ENCODE peak calls at places on chromosomes 4 and X, in eight cellular contexts. X, P, D, T, S, F, C and U are unnamed samples.
A peak's percentile ranks its signal among the peaks of the same experiment; 100 is the strongest.

GRCh38 chr4:156778093-156778492 is 193.5 kb downstream of the PDGFC start:
- DNase-seq in X (no peak), P (no peak), D (peak; percentile 72), T (no peak), S (no peak), F (no peak), C (no peak), U (no peak)

GRCh38 chr4:155174668-155175067 is 33.8 kb upstream of the NPY2R start:
- DNase-seq in X (no peak), P (no peak), D (no peak), T (no peak), S (no peak), F (no peak), C (no peak), U (no peak)

GRCh38 chr4:498328-498919 is 532 bp downstream of the ZNF721 start:
- DNase-seq in X (no peak), P (no peak), D (no peak), T (no peak), S (no peak), F (no peak), C (no peak), U (no peak)

GRCh38 chrX:700936-701335 is 70.3 kb downstream of the SHOX start:
- DNase-seq in X (no peak), P (no peak), D (no peak), T (no peak), S (no peak), F (no peak), C (no peak), U (no peak)

GRCh38 chrX:21398424-21398823 is 24.2 kb downstream of the CNKSR2 start:
- DNase-seq in X (no peak), P (no peak), D (no peak), T (no peak), S (no peak), F (no peak), C (no peak), U (no peak)

GRCh38 chrX:125203737-125204578 is 115.7 kb upstream of the TEX13C start:
- DNase-seq in X (no peak), P (no peak), D (no peak), T (no peak), S (no peak), F (peak; percentile 72), C (peak; percentile 41), U (no peak)

GRCh38 chrX:51891821-51892551 is 1.4 kb upstream of the MAGED1 start:
- DNase-seq in X (no peak), P (no peak), D (peak; percentile 69), T (no peak), S (no peak), F (no peak), C (no peak), U (no peak)

GRCh38 chr4:48346594-48346993 is 5.3 kb downstream of the SLAIN2 start:
- DNase-seq in X (no peak), P (no peak), D (peak; percentile 51), T (no peak), S (no peak), F (no peak), C (no peak), U (no peak)

GRCh38 chr4:147707892-147708672 is 23.8 kb upstream of the ARHGAP10 start:
- DNase-seq in X (no peak), P (peak; percentile 44), D (peak; percentile 34), T (peak; percentile 42), S (peak; percentile 33), F (no peak), C (no peak), U (no peak)

GRCh38 chr4:110628321-110629213 is 5.7 kb upstream of the PITX2 start:
- DNase-seq in X (no peak), P (no peak), D (no peak), T (no peak), S (no peak), F (peak; percentile 49), C (no peak), U (no peak)

GRCh38 chr4:110629780-110630500 is 7.1 kb upstream of the PITX2 start:
- DNase-seq in X (no peak), P (no peak), D (no peak), T (no peak), S (no peak), F (no peak), C (no peak), U (no peak)

GRCh38 chr4:110631582-110632505 is 9.0 kb upstream of the PITX2 start:
- DNase-seq in X (no peak), P (peak; percentile 66), D (peak; percentile 84), T (no peak), S (peak; percentile 70), F (peak; percentile 84), C (peak; percentile 76), U (no peak)

GRCh38 chr4:110630621-110631402 is 7.9 kb upstream of the PITX2 start:
- DNase-seq in X (no peak), P (no peak), D (no peak), T (no peak), S (no peak), F (peak; percentile 47), C (no peak), U (no peak)

DNA sequence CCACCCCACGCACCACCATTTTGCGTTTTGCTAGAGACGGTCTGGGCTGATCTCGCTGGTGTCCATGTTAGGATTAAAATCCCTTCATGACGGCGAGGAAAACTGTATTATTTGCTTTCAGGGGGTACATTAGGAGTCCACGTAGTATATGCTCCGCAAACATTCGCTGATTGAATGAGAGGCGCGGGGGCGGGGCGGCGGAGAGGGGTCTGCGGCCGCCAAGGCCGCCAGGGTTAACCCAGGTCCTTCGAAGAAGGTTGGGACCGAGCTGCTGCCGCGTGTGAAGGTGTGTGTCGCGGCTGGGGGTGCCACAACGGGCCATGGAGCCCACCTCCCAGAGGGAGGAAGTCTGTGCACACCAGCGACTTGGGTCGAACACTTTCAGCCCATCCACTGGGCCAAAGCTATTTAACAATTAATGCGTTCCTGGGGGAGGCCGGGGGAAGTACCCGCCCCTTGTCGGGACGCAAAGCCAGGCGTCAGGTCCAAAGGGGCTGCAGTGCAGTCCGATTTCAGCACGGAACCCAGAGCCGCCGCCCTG is 6.4 kb upstream of the PITX2 start:
- DNase-seq in X (no peak), P (no peak), D (no peak), T (no peak), S (no peak), F (peak; percentile 54), C (no peak), U (no peak)
- H3K9me3 ChIP-seq in X (no peaks in the 10 kb centered on the region), P (no peaks in the 10 kb centered on the region), D (peaks cover 2% of the 10 kb centered on the region), T (no peaks in the 10 kb centered on the region), S (no peaks in the 10 kb centered on the region), F (no peaks in the 10 kb centered on the region), C (no peaks in the 10 kb centered on the region), U (no peaks in the 10 kb centered on the region)

GRCh38 chrX:39302838-39303237 is 501.6 kb downstream of the MID1IP1 start:
- DNase-seq in X (no peak), P (no peak), D (no peak), T (no peak), S (no peak), F (no peak), C (no peak), U (no peak)

GRCh38 chrX:39301041-39301440 is 499.8 kb downstream of the MID1IP1 start:
- DNase-seq in X (no peak), P (no peak), D (no peak), T (no peak), S (no peak), F (no peak), C (no peak), U (no peak)

GRCh38 chrX:39298821-39299220 is 497.6 kb downstream of the MID1IP1 start:
- DNase-seq in X (no peak), P (no peak), D (no peak), T (no peak), S (no peak), F (no peak), C (no peak), U (no peak)

GRCh38 chrX:39296472-39296871 is 495.2 kb downstream of the MID1IP1 start:
- DNase-seq in X (no peak), P (no peak), D (no peak), T (no peak), S (no peak), F (no peak), C (no peak), U (no peak)

GRCh38 chrX:39299615-39300014 is 498.4 kb downstream of the MID1IP1 start:
- DNase-seq in X (no peak), P (no peak), D (no peak), T (no peak), S (no peak), F (no peak), C (no peak), U (no peak)
- H3K9me3 ChIP-seq in X (peaks cover 6% of the 10 kb centered on the region), P (no peaks in the 10 kb centered on the region), D (peaks cover 10% of the 10 kb centered on the region), T (no peaks in the 10 kb centered on the region), S (no peaks in the 10 kb centered on the region), F (no peaks in the 10 kb centered on the region), C (peaks cover 3% of the 10 kb centered on the region), U (no peaks in the 10 kb centered on the region)

DNA sequence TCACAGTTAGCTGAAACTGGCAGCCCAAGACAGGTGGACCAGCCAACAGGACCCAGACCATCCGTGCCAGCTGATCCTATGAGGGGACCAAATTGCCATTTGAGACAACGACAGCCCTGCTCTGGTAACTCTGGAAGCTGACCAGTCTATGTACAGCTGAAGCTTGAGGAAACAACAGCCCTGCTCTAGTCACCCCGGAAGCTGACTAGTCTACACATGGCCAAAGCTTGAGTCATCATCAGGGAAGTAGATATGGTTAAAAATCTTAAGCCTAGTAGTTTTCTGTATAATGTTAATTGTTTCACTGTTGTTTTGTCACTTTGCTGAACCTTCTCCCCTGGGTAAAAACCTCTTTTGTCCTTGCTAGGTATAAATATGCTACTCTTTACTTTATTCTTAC is 905.4 kb upstream of the NDST4 start:
- DNase-seq in X (no peak), P (no peak), D (no peak), T (no peak), S (no peak), F (no peak), C (no peak), U (no peak)
- H3K9me3 ChIP-seq in X (peaks cover 4% of the 10 kb centered on the region), P (peaks cover 14% of the 10 kb centered on the region), D (peaks cover 30% of the 10 kb centered on the region), T (peaks cover 21% of the 10 kb centered on the region), S (peaks cover 11% of the 10 kb centered on the region), F (peaks cover 3% of the 10 kb centered on the region), C (peaks cover 51% of the 10 kb centered on the region), U (peaks cover 35% of the 10 kb centered on the region)

GRCh38 chr4:13992041-13992440 is 364.5 kb upstream of the BOD1L1 start:
- DNase-seq in X (no peak), P (no peak), D (no peak), T (no peak), S (no peak), F (no peak), C (no peak), U (no peak)

GRCh38 chr4:13992975-13993495 is 365.5 kb upstream of the BOD1L1 start:
- DNase-seq in X (no peak), P (no peak), D (no peak), T (no peak), S (no peak), F (no peak), C (no peak), U (no peak)

GRCh38 chr4:13989496-13989895 is 362.0 kb upstream of the BOD1L1 start:
- DNase-seq in X (no peak), P (no peak), D (no peak), T (no peak), S (no peak), F (no peak), C (no peak), U (no peak)

GRCh38 chr4:13990596-13991589 is 363.4 kb upstream of the BOD1L1 start:
- DNase-seq in X (no peak), P (no peak), D (peak; percentile 25), T (no peak), S (no peak), F (no peak), C (no peak), U (no peak)

DNA sequence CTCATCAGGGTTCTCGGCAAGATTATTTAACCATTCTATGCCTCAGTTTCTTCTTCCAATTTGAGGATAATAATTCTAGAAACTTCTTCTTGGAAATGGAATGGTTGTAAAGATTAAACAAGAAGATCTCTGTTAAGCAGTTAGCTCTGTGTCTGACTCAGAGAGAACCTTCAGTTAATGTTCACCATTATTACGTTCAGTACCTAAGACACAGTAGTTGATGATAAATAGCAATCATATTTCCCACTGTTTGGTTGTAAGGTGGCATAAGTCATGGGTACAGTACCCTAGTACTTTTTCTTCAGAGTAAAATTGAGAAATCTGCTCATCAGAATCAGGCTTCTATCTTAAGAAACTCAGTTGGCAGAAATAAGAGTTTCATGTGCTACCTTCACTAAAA is 366.5 kb upstream of the BOD1L1 start:
- DNase-seq in X (no peak), P (no peak), D (no peak), T (no peak), S (no peak), F (no peak), C (no peak), U (no peak)
- H3K9me3 ChIP-seq in X (no peaks in the 10 kb centered on the region), P (no peaks in the 10 kb centered on the region), D (no peaks in the 10 kb centered on the region), T (no peaks in the 10 kb centered on the region), S (no peaks in the 10 kb centered on the region), F (no peaks in the 10 kb centered on the region), C (no peaks in the 10 kb centered on the region), U (no peaks in the 10 kb centered on the region)